ENCODE peak calls at places on chromosomes 6 and 20, in eight cellular contexts. One of them, this sample, is unnamed.
A peak's percentile ranks its signal among the peaks of the same experiment; 100 is the strongest.

GRCh38 chr6:125363360-125364121 is 61.8 kb upstream of the HDDC2 start:
- DNase-seq in aorta: peak; percentile 87
- DNase-seq in small intestine: peak; percentile 2
- DNase-seq in IMR-90: peak; percentile 17
- DNase-seq in neural progenitor cell: peak; percentile 91
- DNase-seq in astrocyte: peak; percentile 47
- DNase-seq in tibial artery: peak; percentile 95
- DNase-seq in psoas muscle: peak; percentile 76
- DNase-seq in this sample: peak; percentile 7

GRCh38 chr20:18431206-18431605 is 35.6 kb downstream of the DZANK1 start:
- DNase-seq in aorta: no peak
- DNase-seq in small intestine: peak; percentile 51
- DNase-seq in IMR-90: no peak
- DNase-seq in neural progenitor cell: no peak
- DNase-seq in astrocyte: no peak
- DNase-seq in tibial artery: no peak
- DNase-seq in psoas muscle: no peak
- DNase-seq in this sample: no peak

GRCh38 chr20:56503911-56504310 is 20.6 kb upstream of the FAM209A start:
- DNase-seq in aorta: no peak
- DNase-seq in small intestine: no peak
- DNase-seq in IMR-90: no peak
- DNase-seq in neural progenitor cell: no peak
- DNase-seq in astrocyte: no peak
- DNase-seq in tibial artery: no peak
- DNase-seq in psoas muscle: no peak
- DNase-seq in this sample: no peak

GRCh38 chr20:19867074-19867473 is 109.0 kb downstream of the RIN2 start:
- DNase-seq in aorta: no peak
- DNase-seq in small intestine: no peak
- DNase-seq in IMR-90: peak; percentile 89
- DNase-seq in neural progenitor cell: no peak
- DNase-seq in astrocyte: peak; percentile 44
- DNase-seq in tibial artery: no peak
- DNase-seq in psoas muscle: no peak
- DNase-seq in this sample: no peak

GRCh38 chr6:130670142-130670541 is 157.1 kb upstream of the SMLR1 start:
- DNase-seq in aorta: no peak
- DNase-seq in small intestine: no peak
- DNase-seq in IMR-90: no peak
- DNase-seq in neural progenitor cell: no peak
- DNase-seq in astrocyte: no peak
- DNase-seq in tibial artery: no peak
- DNase-seq in psoas muscle: no peak
- DNase-seq in this sample: no peak

GRCh38 chr20:8126979-8127378 is 5.1 kb upstream of the PLCB1 start:
- DNase-seq in aorta: no peak
- DNase-seq in small intestine: no peak
- DNase-seq in IMR-90: no peak
- DNase-seq in neural progenitor cell: no peak
- DNase-seq in astrocyte: no peak
- DNase-seq in tibial artery: no peak
- DNase-seq in psoas muscle: no peak
- DNase-seq in this sample: no peak

GRCh38 chr6:46796842-46797241 is 3.7 kb downstream of the MEP1A start:
- DNase-seq in aorta: no peak
- DNase-seq in small intestine: peak; percentile 53
- DNase-seq in IMR-90: no peak
- DNase-seq in neural progenitor cell: no peak
- DNase-seq in astrocyte: no peak
- DNase-seq in tibial artery: no peak
- DNase-seq in psoas muscle: no peak
- DNase-seq in this sample: no peak

GRCh38 chr6:164208371-164208770 is 793.9 kb downstream of the QKI start:
- DNase-seq in aorta: no peak
- DNase-seq in small intestine: no peak
- DNase-seq in IMR-90: no peak
- DNase-seq in neural progenitor cell: no peak
- DNase-seq in astrocyte: peak; percentile 44
- DNase-seq in tibial artery: no peak
- DNase-seq in psoas muscle: no peak
- DNase-seq in this sample: no peak

GRCh38 chr6:43097502-43097901 is 21.4 kb downstream of the PTK7 start:
- DNase-seq in aorta: no peak
- DNase-seq in small intestine: no peak
- DNase-seq in IMR-90: no peak
- DNase-seq in neural progenitor cell: no peak
- DNase-seq in astrocyte: no peak
- DNase-seq in tibial artery: no peak
- DNase-seq in psoas muscle: no peak
- DNase-seq in this sample: no peak

GRCh38 chr6:43093361-43094289 is 17.5 kb downstream of the PTK7 start:
- DNase-seq in aorta: peak; percentile 20
- DNase-seq in small intestine: peak; percentile 82
- DNase-seq in IMR-90: peak; percentile 57
- DNase-seq in neural progenitor cell: no peak
- DNase-seq in astrocyte: peak; percentile 92
- DNase-seq in tibial artery: no peak
- DNase-seq in psoas muscle: peak; percentile 64
- DNase-seq in this sample: no peak

GRCh38 chr6:43096451-43097097 is 20.5 kb downstream of the PTK7 start:
- DNase-seq in aorta: peak; percentile 61
- DNase-seq in small intestine: no peak
- DNase-seq in IMR-90: peak; percentile 81
- DNase-seq in neural progenitor cell: peak; percentile 72
- DNase-seq in astrocyte: peak; percentile 93
- DNase-seq in tibial artery: no peak
- DNase-seq in psoas muscle: no peak
- DNase-seq in this sample: no peak

GRCh38 chr6:43097098-43097489 is 21.0 kb downstream of the PTK7 start:
- DNase-seq in aorta: no peak
- DNase-seq in small intestine: no peak
- DNase-seq in IMR-90: no peak
- DNase-seq in neural progenitor cell: no peak
- DNase-seq in astrocyte: no peak
- DNase-seq in tibial artery: no peak
- DNase-seq in psoas muscle: no peak
- DNase-seq in this sample: no peak

GRCh38 chr6:43095939-43096338 is 19.8 kb downstream of the PTK7 start:
- DNase-seq in aorta: peak; percentile 24
- DNase-seq in small intestine: no peak
- DNase-seq in IMR-90: no peak
- DNase-seq in neural progenitor cell: no peak
- DNase-seq in astrocyte: no peak
- DNase-seq in tibial artery: no peak
- DNase-seq in psoas muscle: no peak
- DNase-seq in this sample: no peak
- H3K27ac ChIP-seq in aorta: no peak overlapping the region
- H3K27ac ChIP-seq in small intestine: no peak overlapping the region
- H3K27ac ChIP-seq in IMR-90: peak overlapping the region; percentile 70
- H3K27ac ChIP-seq in neural progenitor cell: peak overlapping the region; percentile 82
- H3K27ac ChIP-seq in astrocyte: peak overlapping the region; percentile 76
- H3K27ac ChIP-seq in tibial artery: no peak overlapping the region
- H3K27ac ChIP-seq in psoas muscle: no peak overlapping the region
- H3K27ac ChIP-seq in this sample: no peak overlapping the region

GRCh38 chr6:160028487-160029275 is 59.8 kb downstream of the IGF2R start:
- DNase-seq in aorta: no peak
- DNase-seq in small intestine: no peak
- DNase-seq in IMR-90: no peak
- DNase-seq in neural progenitor cell: no peak
- DNase-seq in astrocyte: no peak
- DNase-seq in tibial artery: no peak
- DNase-seq in psoas muscle: no peak
- DNase-seq in this sample: no peak

GRCh38 chr6:160030103-160030502 is 61.2 kb downstream of the IGF2R start:
- DNase-seq in aorta: peak; percentile 95
- DNase-seq in small intestine: peak; percentile 42
- DNase-seq in IMR-90: peak; percentile 97
- DNase-seq in neural progenitor cell: peak; percentile 80
- DNase-seq in astrocyte: peak; percentile 96
- DNase-seq in tibial artery: peak; percentile 91
- DNase-seq in psoas muscle: peak; percentile 95
- DNase-seq in this sample: no peak

GRCh38 chr6:160027931-160028330 is 59.0 kb downstream of the IGF2R start:
- DNase-seq in aorta: no peak
- DNase-seq in small intestine: no peak
- DNase-seq in IMR-90: no peak
- DNase-seq in neural progenitor cell: no peak
- DNase-seq in astrocyte: no peak
- DNase-seq in tibial artery: no peak
- DNase-seq in psoas muscle: no peak
- DNase-seq in this sample: no peak

GRCh38 chr6:160031442-160031841 is 62.6 kb downstream of the IGF2R start:
- DNase-seq in aorta: no peak
- DNase-seq in small intestine: no peak
- DNase-seq in IMR-90: peak; percentile 63
- DNase-seq in neural progenitor cell: no peak
- DNase-seq in astrocyte: peak; percentile 42
- DNase-seq in tibial artery: no peak
- DNase-seq in psoas muscle: no peak
- DNase-seq in this sample: no peak

DNA sequence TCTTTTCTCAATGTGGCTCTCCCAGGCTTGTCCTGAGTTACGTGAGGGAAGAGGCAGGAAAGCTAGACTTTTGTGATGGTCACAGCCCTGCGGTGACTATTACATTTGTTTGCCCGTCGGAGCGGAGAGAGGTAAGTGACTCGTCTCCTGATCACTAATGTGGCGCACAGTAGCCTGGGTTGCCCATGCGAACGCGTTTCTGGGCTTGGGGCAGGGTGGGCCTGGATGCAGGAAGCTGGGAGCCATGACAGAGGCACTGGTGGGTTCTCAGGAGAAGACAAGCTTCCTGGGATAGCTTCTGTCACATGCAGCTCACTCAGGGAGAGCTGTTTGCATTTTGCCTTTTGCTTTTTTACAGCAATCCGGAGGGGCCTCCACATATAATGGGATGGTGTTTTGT is 60.6 kb downstream of the IGF2R start:
- DNase-seq in aorta: no peak
- DNase-seq in small intestine: no peak
- DNase-seq in IMR-90: no peak
- DNase-seq in neural progenitor cell: peak; percentile 28
- DNase-seq in astrocyte: no peak
- DNase-seq in tibial artery: no peak
- DNase-seq in psoas muscle: no peak
- DNase-seq in this sample: no peak
- H3K36me3 ChIP-seq in aorta: no peaks in the 10 kb centered on the region
- H3K36me3 ChIP-seq in small intestine: peaks cover 16% of the 10 kb centered on the region
- H3K36me3 ChIP-seq in IMR-90: peaks cover 48% of the 10 kb centered on the region
- H3K36me3 ChIP-seq in neural progenitor cell: peaks cover 7% of the 10 kb centered on the region
- H3K36me3 ChIP-seq in astrocyte: peaks cover 33% of the 10 kb centered on the region
- H3K36me3 ChIP-seq in tibial artery: peaks cover 70% of the 10 kb centered on the region
- H3K36me3 ChIP-seq in psoas muscle: peaks cover 67% of the 10 kb centered on the region
- H3K36me3 ChIP-seq in this sample: peaks cover 20% of the 10 kb centered on the region

DNA sequence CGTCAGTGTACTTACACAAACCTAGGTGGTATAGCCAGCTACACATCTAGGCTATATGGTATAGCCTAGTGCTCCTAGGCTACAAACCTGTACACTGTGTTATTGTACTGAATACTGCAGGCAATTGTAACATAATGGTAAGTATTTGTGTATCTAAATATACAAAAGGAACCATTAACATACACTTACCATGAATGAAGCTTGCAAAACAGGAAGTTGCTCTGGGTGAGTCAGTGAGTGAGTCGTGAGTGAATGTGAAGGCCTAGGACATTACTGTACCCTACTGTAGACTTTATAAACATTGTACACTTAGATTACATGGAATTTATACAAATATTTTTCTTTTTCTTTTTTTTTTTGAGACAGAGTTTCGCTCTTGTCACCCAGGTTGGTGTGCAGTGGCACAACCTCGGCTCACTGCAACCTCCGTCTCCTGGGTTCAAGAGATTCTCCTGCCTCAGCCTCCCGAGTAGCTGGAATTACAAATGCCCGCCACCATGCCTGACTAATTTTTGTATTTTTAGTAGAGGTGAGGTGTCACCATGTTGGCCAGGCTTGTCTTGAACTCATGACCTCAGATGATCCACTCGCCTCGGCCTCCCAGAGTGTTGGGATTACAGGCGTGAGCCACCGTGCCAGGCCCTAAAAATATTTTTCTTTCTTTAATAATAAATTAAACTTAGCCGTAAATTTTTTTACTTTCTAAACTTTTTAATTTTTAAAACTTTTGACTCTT is 15.4 kb upstream of the KIAA1755 start:
- DNase-seq in aorta: no peak
- DNase-seq in small intestine: no peak
- DNase-seq in IMR-90: peak; percentile 96
- DNase-seq in neural progenitor cell: no peak
- DNase-seq in astrocyte: peak; percentile 89
- DNase-seq in tibial artery: peak; percentile 19
- DNase-seq in psoas muscle: no peak
- DNase-seq in this sample: no peak
- H3K27ac ChIP-seq in aorta: no peak overlapping the region
- H3K27ac ChIP-seq in small intestine: no peak overlapping the region
- H3K27ac ChIP-seq in IMR-90: peak overlapping the region; percentile 93
- H3K27ac ChIP-seq in neural progenitor cell: no peak overlapping the region
- H3K27ac ChIP-seq in astrocyte: peak overlapping the region; percentile 94
- H3K27ac ChIP-seq in tibial artery: no peak overlapping the region
- H3K27ac ChIP-seq in psoas muscle: no peak overlapping the region
- H3K27ac ChIP-seq in this sample: no peak overlapping the region

GRCh38 chr20:63284981-63285524 is 7.9 kb upstream of the COL20A1 start:
- DNase-seq in aorta: no peak
- DNase-seq in small intestine: no peak
- DNase-seq in IMR-90: no peak
- DNase-seq in neural progenitor cell: no peak
- DNase-seq in astrocyte: no peak
- DNase-seq in tibial artery: no peak
- DNase-seq in psoas muscle: no peak
- DNase-seq in this sample: no peak

GRCh38 chr20:63285636-63286615 is 7.1 kb upstream of the COL20A1 start:
- DNase-seq in aorta: no peak
- DNase-seq in small intestine: no peak
- DNase-seq in IMR-90: no peak
- DNase-seq in neural progenitor cell: no peak
- DNase-seq in astrocyte: no peak
- DNase-seq in tibial artery: no peak
- DNase-seq in psoas muscle: no peak
- DNase-seq in this sample: no peak

GRCh38 chr20:63287697-63288580 is 5.0 kb upstream of the COL20A1 start:
- DNase-seq in aorta: no peak
- DNase-seq in small intestine: no peak
- DNase-seq in IMR-90: no peak
- DNase-seq in neural progenitor cell: no peak
- DNase-seq in astrocyte: no peak
- DNase-seq in tibial artery: no peak
- DNase-seq in psoas muscle: no peak
- DNase-seq in this sample: no peak

GRCh38 chr20:63288581-63289251 is 4.3 kb upstream of the COL20A1 start:
- DNase-seq in aorta: no peak
- DNase-seq in small intestine: peak; percentile 8
- DNase-seq in IMR-90: no peak
- DNase-seq in neural progenitor cell: no peak
- DNase-seq in astrocyte: no peak
- DNase-seq in tibial artery: no peak
- DNase-seq in psoas muscle: no peak
- DNase-seq in this sample: no peak

DNA sequence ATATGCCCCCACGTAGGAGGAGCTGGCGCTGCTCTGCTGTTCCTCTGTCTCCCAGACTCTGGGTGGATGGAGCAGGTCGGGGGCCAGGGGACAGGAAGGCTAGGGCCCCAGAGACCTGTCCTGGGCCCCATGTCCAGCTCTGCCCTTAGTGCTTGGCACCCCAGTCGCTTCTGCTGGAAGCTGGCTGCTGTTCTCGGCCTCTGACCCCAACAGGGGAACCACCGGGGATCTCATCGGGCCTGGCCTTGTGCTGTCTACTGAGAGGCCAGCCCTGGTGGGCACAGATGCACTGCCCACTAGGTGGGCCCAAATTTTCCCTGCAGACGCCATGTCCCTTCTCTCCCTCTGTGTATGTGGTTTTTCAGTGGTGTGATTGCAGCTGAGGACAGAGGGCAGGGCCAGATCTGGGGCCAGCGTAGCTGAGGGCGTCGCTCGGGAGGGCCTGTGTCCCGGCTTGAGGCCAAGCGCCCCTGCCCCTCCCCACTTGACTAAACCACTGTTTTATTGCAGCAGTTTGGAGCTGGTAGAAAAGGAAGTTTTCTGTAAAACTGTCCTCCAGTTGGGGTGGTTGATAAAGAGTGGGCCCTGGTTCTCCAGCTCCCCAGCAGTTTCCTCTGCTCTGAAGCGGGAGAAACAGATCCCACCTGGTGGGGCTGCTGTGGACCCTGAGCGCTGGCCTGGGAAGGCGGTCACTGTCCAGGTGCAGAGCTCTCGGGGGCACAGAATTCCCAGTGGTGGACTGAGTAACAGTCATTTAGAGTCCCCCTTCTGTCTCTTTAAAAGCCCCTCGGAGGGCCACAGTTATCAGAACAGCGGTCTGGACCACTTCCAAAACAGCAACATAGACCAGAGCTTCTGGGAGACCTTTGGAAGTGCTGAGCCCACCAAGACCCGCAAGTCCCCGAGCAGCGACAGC is 5.9 kb upstream of the COL20A1 start:
- DNase-seq in aorta: no peak
- DNase-seq in small intestine: no peak
- DNase-seq in IMR-90: no peak
- DNase-seq in neural progenitor cell: no peak
- DNase-seq in astrocyte: no peak
- DNase-seq in tibial artery: no peak
- DNase-seq in psoas muscle: no peak
- DNase-seq in this sample: no peak
- H3K36me3 ChIP-seq in aorta: no peaks in the 10 kb centered on the region
- H3K36me3 ChIP-seq in small intestine: peaks cover 3% of the 10 kb centered on the region
- H3K36me3 ChIP-seq in IMR-90: peaks cover 66% of the 10 kb centered on the region
- H3K36me3 ChIP-seq in neural progenitor cell: no peaks in the 10 kb centered on the region
- H3K36me3 ChIP-seq in astrocyte: peaks cover 6% of the 10 kb centered on the region
- H3K36me3 ChIP-seq in tibial artery: peaks cover 74% of the 10 kb centered on the region
- H3K36me3 ChIP-seq in psoas muscle: peaks cover 67% of the 10 kb centered on the region
- H3K36me3 ChIP-seq in this sample: peaks cover 39% of the 10 kb centered on the region

This sample was measured in iPS DF 6.9.